ENCODE peak calls at places on chromosomes 4 and X, in five cellular contexts. N is cardiac fibroblast, L is ovary, W is breast epithelium, Q is GM12864. Y is an unnamed sample.
A peak's percentile ranks its signal among the peaks of the same experiment; 100 is the strongest.

GRCh38 chrX:37813570-37813969 is 33.7 kb downstream of the CYBB start:
- DNase-seq in N (no peak), L (no peak), W (no peak), Q (no peak), Y (no peak)

GRCh38 chr4:52058275-52058674 is 7.2 kb downstream of the SPATA18 start:
- DNase-seq in N (no peak), L (no peak), W (no peak), Q (no peak), Y (no peak)

GRCh38 chrX:152915541-152916241 is 17.8 kb downstream of the ZNF185 start:
- DNase-seq in N (peak; percentile 48), L (no peak), W (no peak), Q (no peak), Y (no peak)

GRCh38 chrX:20128678-20129077 is 12.0 kb upstream of the MAP7D2 start:
- DNase-seq in N (peak; percentile 19), L (no peak), W (no peak), Q (no peak), Y (no peak)

GRCh38 chrX:53723381-53723780 is 36.9 kb upstream of the HUWE1 start:
- DNase-seq in N (no peak), L (no peak), W (no peak), Q (no peak), Y (no peak)

GRCh38 chr4:162352580-162353107 is 188.8 kb upstream of the FSTL5 start:
- DNase-seq in N (no peak), L (no peak), W (no peak), Q (no peak), Y (no peak)

GRCh38 chr4:47031713-47032404 is 492 bp downstream of the GABRB1 start:
- DNase-seq in N (no peak), L (no peak), W (no peak), Q (no peak), Y (peak; percentile 29)

GRCh38 chr4:77862478-77863216 is at the start of gene MRPL1:
- DNase-seq in N (peak; percentile 98), L (peak; percentile 90), W (peak; percentile 89), Q (peak; percentile 85), Y (peak; percentile 86)

GRCh38 chr4:113106076-113106475 is 56.6 kb downstream of the ANK2 start:
- DNase-seq in N (peak; percentile 72), L (no peak), W (no peak), Q (no peak), Y (no peak)

GRCh38 chrX:12672362-12673106 is 118.7 kb upstream of the PRPS2 start:
- DNase-seq in N (peak; percentile 16), L (no peak), W (no peak), Q (no peak), Y (no peak)

GRCh38 chrX:8374041-8374825 is 90.4 kb upstream of the VCX3B start:
- DNase-seq in N (no peak), L (no peak), W (no peak), Q (no peak), Y (no peak)

GRCh38 chr4:10336471-10336870 is 120.8 kb downstream of the ZNF518B start:
- DNase-seq in N (peak; percentile 59), L (no peak), W (no peak), Q (no peak), Y (no peak)

GRCh38 chr4:96389752-96390151 is 549.9 kb downstream of the PDHA2 start:
- DNase-seq in N (no peak), L (no peak), W (no peak), Q (no peak), Y (no peak)

GRCh38 chr4:186104114-186104894 is at the start of gene FAM149A:
- DNase-seq in N (no peak), L (peak; percentile 68), W (no peak), Q (no peak), Y (peak; percentile 49)

GRCh38 chr4:23539969-23540368 is 349.9 kb downstream of the PPARGC1A start:
- DNase-seq in N (no peak), L (no peak), W (no peak), Q (no peak), Y (no peak)

GRCh38 chr4:168357941-168358340 is 39.4 kb upstream of the DDX60 start:
- DNase-seq in N (no peak), L (no peak), W (no peak), Q (no peak), Y (no peak)

GRCh38 chr4:165964591-165964990 is 91.6 kb downstream of the TLL1 start:
- DNase-seq in N (no peak), L (no peak), W (no peak), Q (no peak), Y (no peak)

GRCh38 chrX:94454606-94455005 is 780.6 kb downstream of the FAM133A start:
- DNase-seq in N (no peak), L (no peak), W (no peak), Q (no peak), Y (no peak)

GRCh38 chrX:150934453-150934852 is 36.0 kb upstream of the CD99L2 start:
- DNase-seq in N (peak; percentile 63), L (no peak), W (no peak), Q (no peak), Y (no peak)

GRCh38 chr4:184845367-184846011 is 19.7 kb upstream of the ACSL1 start:
- DNase-seq in N (peak; percentile 61), L (no peak), W (no peak), Q (no peak), Y (no peak)

GRCh38 chr4:4430492-4431195 is 43.7 kb downstream of the NSG1 start:
- DNase-seq in N (peak; percentile 82), L (peak; percentile 60), W (no peak), Q (peak; percentile 30), Y (no peak)

GRCh38 chr4:140637836-140638235 is 69.1 kb upstream of the UCP1 start:
- DNase-seq in N (peak; percentile 39), L (no peak), W (no peak), Q (peak; percentile 12), Y (no peak)

GRCh38 chrX:1442016-1442665 is 10.6 kb downstream of the ASMTL start:
- DNase-seq in N (no peak), L (peak; percentile 21), W (no peak), Q (no peak), Y (no peak)

GRCh38 chr4:108383157-108383556 is 214.4 kb upstream of the LEF1 start:
- DNase-seq in N (no peak), L (no peak), W (no peak), Q (no peak), Y (no peak)

GRCh38 chr4:176139518-176139917 is 55.9 kb downstream of the SPATA4 start:
- DNase-seq in N (no peak), L (no peak), W (no peak), Q (no peak), Y (no peak)

GRCh38 chr4:175539498-175539897 is 272.6 kb downstream of the GPM6A start:
- DNase-seq in N (no peak), L (no peak), W (no peak), Q (no peak), Y (no peak)

GRCh38 chr4:43132010-43132582 is 239.6 kb downstream of the GRXCR1 start:
- DNase-seq in N (peak; percentile 73), L (peak; percentile 73), W (no peak), Q (peak; percentile 33), Y (peak; percentile 18)

GRCh38 chr4:87038837-87039715 is 104.3 kb downstream of the AFF1 start:
- DNase-seq in N (peak; percentile 91), L (no peak), W (peak; percentile 48), Q (no peak), Y (peak; percentile 23)

GRCh38 chr4:62209757-62210156 is 1009.6 kb downstream of the ADGRL3 start:
- DNase-seq in N (no peak), L (no peak), W (no peak), Q (no peak), Y (no peak)

GRCh38 chrX:46628406-46629371 is 55.1 kb downstream of the CHST7 start:
- DNase-seq in N (peak; percentile 67), L (peak; percentile 64), W (no peak), Q (peak; percentile 75), Y (peak; percentile 77)

GRCh38 chrX:38618152-38618551 is 56.8 kb downstream of the TSPAN7 start:
- DNase-seq in N (no peak), L (no peak), W (no peak), Q (no peak), Y (no peak)

GRCh38 chrX:103017542-103017941 is 46.4 kb downstream of the BEX1 start:
- DNase-seq in N (peak; percentile 1), L (no peak), W (no peak), Q (no peak), Y (no peak)
- TF ChIP-seq CTCF in N (no peak), L (no peak), W (no peak), Q (no peak), Y (no peak)

DNA sequence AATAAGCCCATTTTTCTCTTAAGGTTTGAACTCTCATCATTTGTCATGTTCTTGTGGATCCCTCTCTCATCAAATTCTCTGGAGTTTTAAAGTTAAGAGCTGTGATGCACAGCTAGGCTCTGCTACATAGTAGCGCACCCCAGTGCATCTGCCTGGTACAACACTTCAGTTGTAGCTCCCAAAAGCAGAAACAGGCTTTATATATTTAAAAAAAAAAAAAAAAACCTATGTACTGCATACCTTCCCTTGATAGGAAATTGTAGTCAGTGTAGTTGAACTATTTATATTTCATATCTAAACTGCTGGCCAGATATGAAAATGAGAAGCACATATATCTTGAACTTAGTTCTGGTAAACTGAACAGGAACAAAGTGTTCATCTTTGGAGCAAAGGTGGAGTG is 131.4 kb downstream of the KLHL13 start:
- DNase-seq in N (no peak), L (no peak), W (no peak), Q (no peak), Y (peak; percentile 11)
- TF ChIP-seq CTCF in N (no peak), L (no peak), W (no peak), Q (peak; percentile 34), Y (peak; percentile 44)

GRCh38 chrX:154379569-154379951 is 465 bp downstream of the EMD start:
- DNase-seq in N (no peak), L (no peak), W (no peak), Q (no peak), Y (no peak)

GRCh38 chrX:154380153-154380552 is 1.1 kb downstream of the EMD start:
- DNase-seq in N (no peak), L (no peak), W (no peak), Q (no peak), Y (no peak)

GRCh38 chrX:154378799-154379568 is at the start of gene EMD:
- DNase-seq in N (peak; percentile 97), L (peak; percentile 97), W (peak; percentile 98), Q (peak; percentile 87), Y (peak; percentile 100)

GRCh38 chrX:154376768-154377167 is 2.3 kb upstream of the EMD start:
- DNase-seq in N (no peak), L (peak; percentile 74), W (no peak), Q (no peak), Y (no peak)

GRCh38 chrX:154378059-154378798 is 866 bp upstream of the EMD start:
- DNase-seq in N (peak; percentile 43), L (peak; percentile 80), W (peak; percentile 48), Q (no peak), Y (no peak)
- TF ChIP-seq CTCF in N (no peak), L (no peak), W (no peak), Q (no peak), Y (no peak)

GRCh38 chrX:129522184-129523059 is 868 bp downstream of the SMARCA1 start:
- DNase-seq in N (peak; percentile 60), L (peak; percentile 75), W (no peak), Q (no peak), Y (no peak)
- TF ChIP-seq CTCF in N (peak; percentile 21), L (no peak), W (no peak), Q (no peak), Y (no peak)

GRCh38 chr4:124515591-124515990 is 196.9 kb downstream of the ANKRD50 start:
- DNase-seq in N (no peak), L (no peak), W (no peak), Q (no peak), Y (no peak)
- TF ChIP-seq CTCF in N (no peak), L (no peak), W (no peak), Q (no peak), Y (no peak)